ENCODE peak calls at places on chromosomes 13 and 19, in nine cellular contexts. C is kidney glomerular epithelial cell; V is dermis microvascular lymphatic vessel endothelial cell; T is stimulated activated CD8-positive, alpha-beta memory T cell treated with anti-CD3 and anti-CD28 coated beads, Interleukin-15, amount 100 ng/mL, for 24 hours; O is pancreas; R is H54; I is stimulated activated naive B cell treated with anti-CD40 and anti-IgM and Interleukin-4, amounts not matched to agents 10 μg/mL and 1 μg/mL and 100 μg/mL, for 72 hours; A is RWPE1; Q is HT-29. D is an unnamed sample.

GRCh38 chr13:113978741-113979481 is 5.0 kb upstream of the C13orf46 start:
- DNase-seq in C (no peak), Q (no peak), I (no peak), V (no peak), A (no peak), T (no peak), O (no peak), R (no peak), D (no peak)

GRCh38 chr19:21841784-21842097 is 5.8 kb upstream of the ZNF43 start:
- DNase-seq in I (no peak), C (no peak), A (no peak), R (no peak), Q (no peak), T (no peak), V (no peak), O (no peak), D (no peak)

GRCh38 chr19:47209323-47210179 is 21.4 kb downstream of the BBC3 start:
- DNase-seq in Q (no peak), T (no peak), O (no peak), I (no peak), C (no peak), R (no peak), A (no peak), V (no peak), D (no peak)

GRCh38 chr19:29528946-29529645 is 3.3 kb downstream of the VSTM2B start:
- DNase-seq in C (no peak), V (no peak), O (no peak), R (no peak), I (no peak), Q (no peak), T (no peak), A (no peak), D (no peak)

GRCh38 chr13:48405865-48406264 is 7.0 kb downstream of the LPAR6 start:
- DNase-seq in T (no peak), A (no peak), C (no peak), O (no peak), I (no peak), Q (no peak), R (no peak), V (no peak), D (no peak)

GRCh38 chr13:24234200-24234915 is 73.8 kb downstream of the SPATA13 start:
- DNase-seq in R (no peak), I (no peak), O (no peak), A (no peak), Q (no peak), V (no peak), T (no peak), C (no peak), D (no peak)

GRCh38 chr13:67023088-67023893 is 206.8 kb downstream of the PCDH9 start:
- DNase-seq in T (no peak), R (peak), V (no peak), C (peak), O (peak), I (no peak), A (peak), Q (peak), D (peak)

GRCh38 chr19:43638991-43639494 is 607 bp downstream of the CADM4 start:
- DNase-seq in V (no peak), C (no peak), I (no peak), R (no peak), T (no peak), Q (no peak), O (no peak), A (no peak), D (no peak)

GRCh38 chr19:35026418-35026817 is 3.9 kb upstream of the SCN1B start:
- DNase-seq in I (no peak), V (no peak), C (no peak), R (no peak), T (no peak), A (no peak), Q (no peak), O (no peak), D (no peak)

GRCh38 chr19:34291235-34291634 is 36.9 kb downstream of the GARRE1 start:
- DNase-seq in A (no peak), C (no peak), R (no peak), O (no peak), Q (no peak), T (no peak), V (no peak), I (no peak), D (no peak)

GRCh38 chr13:107962209-107962608 is 253.1 kb downstream of the LIG4 start:
- DNase-seq in R (no peak), T (no peak), V (no peak), I (no peak), O (no peak), Q (no peak), C (no peak), A (no peak), D (no peak)

GRCh38 chr13:71902676-71903075 is 35.7 kb upstream of the DACH1 start:
- DNase-seq in O (no peak), V (no peak), T (no peak), R (no peak), A (no peak), I (no peak), Q (no peak), C (no peak), D (no peak)

GRCh38 chr19:29478578-29479565 is 46.9 kb upstream of the VSTM2B start:
- DNase-seq in C (no peak), A (no peak), R (no peak), I (no peak), O (no peak), V (no peak), T (no peak), Q (peak), D (no peak)

GRCh38 chr13:92734545-92734944 is 492.1 kb upstream of the GPC6 start:
- DNase-seq in O (no peak), I (no peak), R (no peak), T (no peak), A (no peak), V (no peak), Q (no peak), C (no peak), D (no peak)

GRCh38 chr19:46828484-46828883 is 22.2 kb downstream of the AP2S1 start:
- DNase-seq in A (no peak), T (no peak), I (no peak), Q (no peak), C (no peak), R (no peak), O (no peak), V (no peak), D (peak)

GRCh38 chr19:56383826-56384605 is 9.3 kb downstream of the ZNF582 start:
- DNase-seq in I (no peak), R (no peak), A (no peak), C (no peak), O (no peak), Q (no peak), T (no peak), V (no peak), D (no peak)

GRCh38 chr13:88417801-88418200 is 746.6 kb downstream of the SLITRK5 start:
- DNase-seq in T (no peak), Q (no peak), O (no peak), V (no peak), A (no peak), I (no peak), R (no peak), C (no peak), D (no peak)

GRCh38 chr19:2215281-2215751 is 20.8 kb downstream of the PLEKHJ1 start:
- DNase-seq in A (no peak), Q (no peak), O (no peak), T (no peak), R (no peak), V (no peak), I (no peak), C (no peak), D (no peak)

GRCh38 chr19:14434157-14434501 is 1.0 kb downstream of the PKN1 start:
- DNase-seq in A (no peak), O (no peak), Q (peak), T (no peak), C (no peak), I (no peak), R (no peak), V (no peak), D (no peak)